ENCODE peak calls at places on chromosomes 6 and 20, in five cellular contexts. H is right cardiac atrium; V is neuronal stem cell; A is CD4-positive, CD25-positive, alpha-beta regulatory T cell; G is aorta. X is an unnamed sample.

GRCh38 chr6:68559716-68560115 is 75.4 kb upstream of the ADGRB3 start:
- DNase-seq in H (no peak), V (peak; percentile 43), A (no peak), G (no peak), X (no peak)

GRCh38 chr20:38270869-38271608 is 10.5 kb upstream of the KIAA1755 start:
- DNase-seq in H (peak; percentile 94), V (no peak), A (no peak), G (peak; percentile 90), X (no peak)

GRCh38 chr6:138685257-138685656 is 88.3 kb upstream of the CCDC28A start:
- DNase-seq in H (no peak), V (no peak), A (no peak), G (no peak), X (no peak)

GRCh38 chr6:139367810-139368321 is 6.6 kb downstream of the CITED2 start:
- DNase-seq in H (no peak), V (peak; percentile 65), A (peak; percentile 14), G (no peak), X (no peak)

GRCh38 chr6:132648356-132648755 is 10.6 kb downstream of the TAAR1 start:
- DNase-seq in H (no peak), V (no peak), A (peak; percentile 59), G (no peak), X (no peak)

GRCh38 chr6:3426091-3426780 is 30.6 kb downstream of the SLC22A23 start:
- DNase-seq in H (no peak), V (no peak), A (no peak), G (no peak), X (no peak)

GRCh38 chr6:167455371-167455770 is 130.5 kb downstream of the TTLL2 start:
- DNase-seq in H (no peak), V (no peak), A (no peak), G (no peak), X (no peak)

GRCh38 chr6:5325173-5325572 is 63.9 kb downstream of the FARS2 start:
- DNase-seq in H (no peak), V (no peak), A (peak; percentile 17), G (no peak), X (no peak)

GRCh38 chr20:49480236-49480635 is 2.2 kb downstream of the KCNB1 start:
- DNase-seq in H (no peak), V (no peak), A (no peak), G (no peak), X (no peak)

GRCh38 chr20:16404171-16404570 is 169.1 kb downstream of the KIF16B start:
- DNase-seq in H (no peak), V (no peak), A (no peak), G (no peak), X (no peak)

GRCh38 chr6:146795734-146796133 is 197.0 kb downstream of the ADGB start:
- DNase-seq in H (no peak), V (no peak), A (no peak), G (no peak), X (no peak)

GRCh38 chr6:152112503-152113261 is 305.2 kb downstream of the ESR1 start:
- DNase-seq in H (peak; percentile 91), V (no peak), A (no peak), G (peak; percentile 92), X (peak; percentile 76)

GRCh38 chr6:145603424-145603833 is 131.9 kb downstream of the EPM2A start:
- DNase-seq in H (no peak), V (no peak), A (no peak), G (no peak), X (no peak)

GRCh38 chr6:93468291-93468690 is 48.9 kb upstream of the EPHA7 start:
- DNase-seq in H (no peak), V (peak; percentile 73), A (no peak), G (no peak), X (no peak)

GRCh38 chr6:15946701-15947390 is 182.0 kb upstream of the MYLIP start:
- DNase-seq in H (peak; percentile 18), V (no peak), A (no peak), G (no peak), X (no peak)

GRCh38 chr6:157238346-157238745 is 85.0 kb downstream of the TMEM242 start:
- DNase-seq in H (no peak), V (no peak), A (no peak), G (peak; percentile 26), X (no peak)

GRCh38 chr6:144150673-144151009 is 324 bp downstream of the STX11 start:
- DNase-seq in H (peak; percentile 64), V (peak; percentile 27), A (peak; percentile 76), G (no peak), X (peak; percentile 77)

GRCh38 chr6:38776515-38776914 is 61.4 kb downstream of the DNAH8 start:
- DNase-seq in H (no peak), V (no peak), A (no peak), G (no peak), X (no peak)

GRCh38 chr6:105785412-105785811 is 300.7 kb upstream of the PRDM1 start:
- DNase-seq in H (no peak), V (no peak), A (no peak), G (peak; percentile 54), X (no peak)

GRCh38 chr20:31823360-31824124 is 4.4 kb downstream of the MYLK2 start:
- DNase-seq in H (peak; percentile 51), V (no peak), A (no peak), G (peak; percentile 47), X (peak; percentile 53)

GRCh38 chr6:169252805-169253189 is 849 bp downstream of the THBS2 start:
- DNase-seq in H (peak; percentile 71), V (peak; percentile 17), A (no peak), G (peak; percentile 76), X (no peak)

GRCh38 chr6:32941412-32941784 is 570 bp upstream of the HLA-DMB start:
- DNase-seq in H (peak; percentile 34), V (no peak), A (peak; percentile 83), G (no peak), X (no peak)

GRCh38 chr6:99030915-99031314 is 83.2 kb upstream of the FBXL4 start:
- DNase-seq in H (no peak), V (no peak), A (no peak), G (no peak), X (no peak)

GRCh38 chr20:3479025-3479424 is 8.2 kb downstream of the ATRN start:
- DNase-seq in H (no peak), V (no peak), A (no peak), G (no peak), X (no peak)

GRCh38 chr6:403659-404655 is 12.4 kb downstream of the IRF4 start:
- DNase-seq in H (no peak), V (no peak), A (peak; percentile 81), G (no peak), X (no peak)

GRCh38 chr6:28816909-28817807 is 106.6 kb downstream of the TRIM27 start:
- DNase-seq in H (no peak), V (no peak), A (no peak), G (no peak), X (no peak)

GRCh38 chr6:143232849-143233248 is 172.2 kb downstream of the AIG1 start:
- DNase-seq in H (peak; percentile 67), V (peak; percentile 21), A (peak; percentile 31), G (peak; percentile 64), X (no peak)

GRCh38 chr20:17646901-17647301 is 35.1 kb downstream of the RRBP1 start:
- DNase-seq in H (peak; percentile 42), V (no peak), A (no peak), G (peak; percentile 30), X (peak; percentile 39)

GRCh38 chr20:17644451-17644850 is 37.6 kb downstream of the RRBP1 start:
- DNase-seq in H (peak; percentile 79), V (no peak), A (no peak), G (peak; percentile 57), X (peak; percentile 63)

GRCh38 chr20:17645010-17645409 is 37.0 kb downstream of the RRBP1 start:
- DNase-seq in H (peak; percentile 55), V (no peak), A (no peak), G (peak; percentile 30), X (peak; percentile 41)

GRCh38 chr20:17646209-17646717 is 35.8 kb downstream of the RRBP1 start:
- DNase-seq in H (peak; percentile 66), V (no peak), A (no peak), G (peak; percentile 24), X (peak; percentile 58)

DNA sequence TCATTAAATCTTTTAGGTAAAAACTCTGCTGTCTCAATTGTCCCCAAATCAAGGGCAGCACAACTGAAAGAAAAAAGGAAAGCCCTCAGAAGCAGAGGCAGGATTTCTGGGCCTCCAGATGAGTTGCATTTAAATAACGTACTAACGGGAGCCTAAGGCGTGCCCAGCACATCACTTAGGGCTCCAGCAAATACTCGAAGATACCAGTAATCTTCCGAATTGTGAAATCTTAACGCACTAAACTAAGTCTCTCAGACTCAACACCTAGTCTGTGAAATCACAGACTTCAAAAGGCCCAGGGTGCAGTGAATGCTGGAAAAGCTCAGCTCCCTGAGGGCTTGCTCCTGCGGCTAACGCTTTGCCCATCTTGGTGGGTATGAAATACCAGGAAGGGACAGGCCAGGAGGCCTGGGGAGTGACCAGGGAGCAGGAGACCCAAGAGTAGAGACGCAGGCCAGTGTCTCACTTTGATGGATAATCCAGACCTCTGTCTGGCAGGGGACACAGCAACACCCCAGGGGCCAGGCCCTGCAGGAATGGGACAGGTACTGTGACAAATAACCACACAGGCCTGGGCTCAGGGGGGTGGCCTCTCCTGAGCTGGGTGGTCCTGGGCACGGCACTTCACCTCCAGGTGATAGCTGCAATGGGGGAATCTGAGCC is 36.4 kb downstream of the RRBP1 start:
- DNase-seq in H (peak; percentile 50), V (no peak), A (no peak), G (peak; percentile 22), X (peak; percentile 52)
- H3K4me1 ChIP-seq in H (peaks cover 44% of the 10 kb centered on the region), V (peaks cover 21% of the 10 kb centered on the region), A (no peaks in the 10 kb centered on the region), G (no peaks in the 10 kb centered on the region), X (peaks cover 40% of the 10 kb centered on the region)

GRCh38 chr6:35183935-35184334 is 29.8 kb upstream of the SCUBE3 start:
- DNase-seq in H (no peak), V (no peak), A (no peak), G (no peak), X (no peak)
- H3K27ac ChIP-seq in H (no peak overlapping the region), V (no peak overlapping the region), A (no peak overlapping the region), G (peak overlapping the region; percentile 82), X (no peak overlapping the region)

DNA sequence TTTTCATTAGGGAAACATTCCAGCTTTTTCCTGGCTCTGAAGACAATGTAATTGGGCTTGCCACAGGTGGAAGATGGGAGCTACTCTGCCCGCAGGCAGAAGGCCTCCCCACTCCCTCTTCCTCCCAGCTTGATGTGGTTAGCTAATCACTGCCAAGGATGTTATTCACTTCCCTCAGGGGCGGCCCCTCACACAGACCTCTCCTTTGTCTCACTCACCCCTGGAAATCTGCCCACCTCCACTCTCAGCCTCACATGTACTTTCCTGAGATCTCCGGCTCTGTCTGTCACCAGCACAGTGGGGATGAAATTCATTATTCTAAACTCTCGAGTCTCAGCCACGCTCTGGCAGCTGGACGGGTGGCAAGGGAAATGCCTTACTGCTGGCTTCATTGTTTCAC is 100.7 kb downstream of the ANKRD60 start:
- DNase-seq in H (no peak), V (no peak), A (no peak), G (no peak), X (peak; percentile 25)
- H3K4me1 ChIP-seq in H (no peaks in the 10 kb centered on the region), V (peaks cover 12% of the 10 kb centered on the region), A (no peaks in the 10 kb centered on the region), G (no peaks in the 10 kb centered on the region), X (no peaks in the 10 kb centered on the region)

GRCh38 chr20:23609486-23610109 is 3.9 kb upstream of the CST9 start:
- DNase-seq in H (no peak), V (no peak), A (no peak), G (no peak), X (no peak)

GRCh38 chr20:23613676-23614075 is 8.0 kb upstream of the CST9 start:
- DNase-seq in H (peak; percentile 82), V (no peak), A (no peak), G (no peak), X (no peak)

GRCh38 chr20:23614163-23614562 is 8.4 kb upstream of the CST9 start:
- DNase-seq in H (no peak), V (no peak), A (no peak), G (no peak), X (no peak)

GRCh38 chr20:23608251-23608846 is 2.6 kb upstream of the CST9 start:
- DNase-seq in H (no peak), V (no peak), A (no peak), G (no peak), X (no peak)

GRCh38 chr20:23612385-23612784 is 6.7 kb upstream of the CST9 start:
- DNase-seq in H (no peak), V (no peak), A (no peak), G (no peak), X (no peak)
- H3K27ac ChIP-seq in H (no peak overlapping the region), V (no peak overlapping the region), A (no peak overlapping the region), G (no peak overlapping the region), X (no peak overlapping the region)

X was measured in upper lobe of right lung.